ENCODE peak calls at places on chromosomes 5 and 9, in five cellular contexts. O is keratinocyte; V is adrenal gland; L is astrocyte; R is CD4-positive, alpha-beta T cell. U is an unnamed sample.

GRCh38 chr9:30915451-30915850 is 1469.0 kb upstream of the ACO1 start:
- DNase-seq in O (no peak), V (no peak), L (no peak), R (no peak), U (no peak)

GRCh38 chr5:65873181-65873580 is 53.2 kb upstream of the ERBIN start:
- DNase-seq in O (no peak), V (no peak), L (peak; percentile 79), R (no peak), U (no peak)

GRCh38 chr9:135526089-135526729 is 5.0 kb downstream of the LCN1 start:
- DNase-seq in O (no peak), V (no peak), L (no peak), R (no peak), U (peak; percentile 12)

GRCh38 chr9:135244271-135244691 is 156.8 kb downstream of the OLFM1 start:
- DNase-seq in O (no peak), V (no peak), L (no peak), R (no peak), U (no peak)

GRCh38 chr5:16712178-16712577 is 95.4 kb upstream of the RETREG1 start:
- DNase-seq in O (no peak), V (no peak), L (no peak), R (no peak), U (no peak)

GRCh38 chr9:108813951-108814601 is 41.7 kb downstream of the ACTL7B start:
- DNase-seq in O (no peak), V (peak; percentile 46), L (peak; percentile 26), R (no peak), U (no peak)

GRCh38 chr5:170746081-170746951 is 37.2 kb upstream of the GABRP start:
- DNase-seq in O (no peak), V (peak; percentile 31), L (no peak), R (no peak), U (no peak)

GRCh38 chr9:71652480-71652879 is 115.8 kb downstream of the CEMIP2 start:
- DNase-seq in O (no peak), V (no peak), L (no peak), R (no peak), U (no peak)

GRCh38 chr5:80960531-80961375 is 590 bp downstream of the RASGRF2 start:
- DNase-seq in O (no peak), V (no peak), L (no peak), R (peak; percentile 28), U (no peak)

GRCh38 chr9:126599047-126599650 is 14.6 kb upstream of the LMX1B start:
- DNase-seq in O (no peak), V (no peak), L (no peak), R (no peak), U (no peak)

GRCh38 chr5:39175273-39175955 is 43.9 kb downstream of the FYB1 start:
- DNase-seq in O (no peak), V (no peak), L (no peak), R (no peak), U (no peak)

GRCh38 chr9:127626752-127627493 is 14.8 kb downstream of the STXBP1 start:
- DNase-seq in O (no peak), V (no peak), L (no peak), R (no peak), U (no peak)

GRCh38 chr5:7078901-7079300 is 317.0 kb upstream of the ADCY2 start:
- DNase-seq in O (no peak), V (peak; percentile 13), L (no peak), R (no peak), U (no peak)
- TF ChIP-seq CTCF in O (peak; percentile 48), V (peak; percentile 11), L (no peak), R (no peak), U (no peak)

GRCh38 chr9:16866542-16866941 is 3.9 kb downstream of the BNC2 start:
- DNase-seq in O (no peak), V (no peak), L (peak; percentile 23), R (no peak), U (no peak)
- TF ChIP-seq CTCF in O (no peak), V (no peak), L (no peak), R (no peak), U (no peak)

GRCh38 chr9:124392855-124393460 is 22.3 kb downstream of the PSMB7 start:
- DNase-seq in O (peak; percentile 81), V (peak; percentile 74), L (peak; percentile 95), R (no peak), U (no peak)
- TF ChIP-seq CTCF in O (peak; percentile 68), V (peak; percentile 47), L (peak; percentile 58), R (no peak), U (no peak)

GRCh38 chr5:127029513-127030258 is 672 bp downstream of the MARCHF3 start:
- DNase-seq in O (no peak), V (peak; percentile 81), L (peak; percentile 40), R (peak; percentile 38), U (no peak)
- TF ChIP-seq CTCF in O (peak; percentile 11), V (peak; percentile 57), L (peak; percentile 55), R (no peak), U (no peak)

GRCh38 chr9:120542701-120543490 is 37.1 kb downstream of the CDK5RAP2 start:
- DNase-seq in O (no peak), V (no peak), L (no peak), R (no peak), U (no peak)
- TF ChIP-seq CTCF in O (no peak), V (no peak), L (no peak), R (no peak), U (no peak)